ENCODE peak calls at places on chromosome 1, in eight cellular contexts. U, F, G, A, E, M, P and K are unnamed samples.

GRCh38 chr1:184563308-184563707 is 176.5 kb downstream of the C1orf21 start:
- DNase-seq in U (no peak), F (peak; percentile 5), G (no peak), A (peak; percentile 37), E (no peak), M (no peak), P (peak; percentile 66), K (no peak)

GRCh38 chr1:208171615-208172388 is 72.4 kb downstream of the PLXNA2 start:
- DNase-seq in U (no peak), F (no peak), G (no peak), A (peak; percentile 34), E (no peak), M (no peak), P (peak; percentile 36), K (no peak)

GRCh38 chr1:103336376-103336775 is 189.1 kb upstream of the RNPC3 start:
- DNase-seq in U (no peak), F (no peak), G (no peak), A (no peak), E (no peak), M (no peak), P (no peak), K (no peak)

GRCh38 chr1:3312894-3313578 is 141.4 kb upstream of the ARHGEF16 start:
- DNase-seq in U (peak; percentile 81), F (peak; percentile 90), G (no peak), A (peak; percentile 88), E (peak; percentile 9), M (no peak), P (peak; percentile 99), K (peak; percentile 69)

GRCh38 chr1:85449356-85449755 is 15.6 kb downstream of the DDAH1 start:
- DNase-seq in U (no peak), F (no peak), G (no peak), A (no peak), E (no peak), M (no peak), P (no peak), K (no peak)

GRCh38 chr1:30719406-30720270 is 3.7 kb downstream of the MATN1 start:
- DNase-seq in U (no peak), F (peak; percentile 64), G (no peak), A (peak; percentile 80), E (no peak), M (no peak), P (peak; percentile 59), K (peak; percentile 78)

GRCh38 chr1:39230261-39231190 is 26.0 kb downstream of the MACF1 start:
- DNase-seq in U (peak; percentile 19), F (peak; percentile 35), G (no peak), A (peak; percentile 53), E (no peak), M (peak; percentile 54), P (no peak), K (no peak)

GRCh38 chr1:230866171-230866811 is 2.0 kb downstream of the C1orf198 start:
- DNase-seq in U (no peak), F (no peak), G (no peak), A (no peak), E (no peak), M (no peak), P (no peak), K (no peak)

GRCh38 chr1:172781513-172782140 is 122.7 kb downstream of the FASLG start:
- DNase-seq in U (no peak), F (no peak), G (no peak), A (no peak), E (no peak), M (no peak), P (peak; percentile 91), K (no peak)

GRCh38 chr1:197920345-197921117 is 3.4 kb downstream of the LHX9 start:
- DNase-seq in U (no peak), F (no peak), G (no peak), A (no peak), E (no peak), M (no peak), P (no peak), K (no peak)

GRCh38 chr1:67726224-67726623 is 41.2 kb downstream of the GADD45A start:
- DNase-seq in U (no peak), F (no peak), G (no peak), A (no peak), E (no peak), M (no peak), P (no peak), K (no peak)

GRCh38 chr1:43617011-43617410 is 32.9 kb upstream of the KDM4A start:
- DNase-seq in U (no peak), F (no peak), G (no peak), A (no peak), E (no peak), M (no peak), P (no peak), K (peak; percentile 0)

GRCh38 chr1:219434285-219434950 is 178.5 kb downstream of the ZC3H11B start:
- DNase-seq in U (no peak), F (no peak), G (no peak), A (no peak), E (no peak), M (no peak), P (no peak), K (no peak)

GRCh38 chr1:234114648-234115307 is 210.3 kb downstream of the SLC35F3 start:
- DNase-seq in U (peak; percentile 10), F (peak; percentile 12), G (no peak), A (peak; percentile 65), E (no peak), M (no peak), P (peak; percentile 67), K (peak; percentile 19)

GRCh38 chr1:111656093-111657017 is 36.8 kb downstream of the RAP1A start:
- DNase-seq in U (peak; percentile 26), F (peak; percentile 16), G (no peak), A (peak; percentile 81), E (no peak), M (peak; percentile 52), P (peak; percentile 81), K (peak; percentile 59)

GRCh38 chr1:205456868-205457724 is 1.3 kb upstream of the BLACAT1 start:
- DNase-seq in U (no peak), F (no peak), G (no peak), A (no peak), E (no peak), M (no peak), P (no peak), K (no peak)

GRCh38 chr1:203823306-203823705 is 27.9 kb downstream of the ZBED6 start:
- DNase-seq in U (no peak), F (no peak), G (no peak), A (no peak), E (no peak), M (no peak), P (no peak), K (no peak)

GRCh38 chr1:161511018-161511755 is 5.9 kb downstream of the FCGR2A start:
- DNase-seq in U (no peak), F (no peak), G (no peak), A (no peak), E (no peak), M (no peak), P (peak; percentile 26), K (no peak)

GRCh38 chr1:246302671-246303317 is 204.3 kb downstream of the SMYD3 start:
- DNase-seq in U (no peak), F (no peak), G (no peak), A (no peak), E (no peak), M (no peak), P (peak; percentile 39), K (no peak)

GRCh38 chr1:147509786-147510360 is 31.4 kb upstream of the BCL9 start:
- DNase-seq in U (no peak), F (no peak), G (no peak), A (no peak), E (no peak), M (no peak), P (peak; percentile 34), K (no peak)

GRCh38 chr1:185686996-185687778 is 47.0 kb upstream of the HMCN1 start:
- DNase-seq in U (no peak), F (no peak), G (no peak), A (no peak), E (no peak), M (no peak), P (no peak), K (no peak)

GRCh38 chr1:28139033-28139712 is 37.3 kb downstream of the PTAFR start:
- DNase-seq in U (no peak), F (no peak), G (no peak), A (peak; percentile 84), E (no peak), M (peak; percentile 25), P (peak; percentile 67), K (peak; percentile 45)

GRCh38 chr1:26694597-26695416 is 1.0 kb upstream of the ARID1A start:
- DNase-seq in U (peak; percentile 20), F (no peak), G (no peak), A (peak; percentile 41), E (no peak), M (no peak), P (no peak), K (no peak)

GRCh38 chr1:23801876-23802275 is 1.3 kb upstream of the GALE start:
- DNase-seq in U (peak; percentile 11), F (no peak), G (no peak), A (no peak), E (no peak), M (no peak), P (no peak), K (no peak)

GRCh38 chr1:20487236-20487590 is 1.2 kb upstream of the CAMK2N1 start:
- DNase-seq in U (no peak), F (no peak), G (no peak), A (no peak), E (no peak), M (no peak), P (no peak), K (no peak)

GRCh38 chr1:200253774-200254495 is 155.9 kb downstream of the ZNF281 start:
- DNase-seq in U (no peak), F (no peak), G (no peak), A (no peak), E (no peak), M (no peak), P (no peak), K (no peak)

GRCh38 chr1:231691618-231692259 is 65.1 kb downstream of the DISC1 start:
- DNase-seq in U (no peak), F (no peak), G (no peak), A (no peak), E (no peak), M (no peak), P (peak; percentile 78), K (no peak)

GRCh38 chr1:232538224-232538942 is 91.5 kb downstream of the SIPA1L2 start:
- DNase-seq in U (no peak), F (peak; percentile 40), G (no peak), A (no peak), E (no peak), M (no peak), P (peak; percentile 76), K (peak; percentile 63)

GRCh38 chr1:159934136-159935039 is 9.1 kb upstream of the TAGLN2 start:
- DNase-seq in U (no peak), F (no peak), G (no peak), A (no peak), E (no peak), M (no peak), P (no peak), K (no peak)

GRCh38 chr1:67723620-67724019 is 38.6 kb downstream of the GADD45A start:
- DNase-seq in U (no peak), F (no peak), G (no peak), A (no peak), E (no peak), M (no peak), P (peak; percentile 51), K (no peak)

GRCh38 chr1:239635276-239635675 is 248.9 kb downstream of the CHRM3 start:
- DNase-seq in U (no peak), F (no peak), G (no peak), A (no peak), E (no peak), M (no peak), P (no peak), K (no peak)

GRCh38 chr1:64757213-64757612 is 12.3 kb downstream of the RAVER2 start:
- DNase-seq in U (no peak), F (no peak), G (no peak), A (no peak), E (no peak), M (no peak), P (no peak), K (no peak)

GRCh38 chr1:62377043-62377562 is 57.9 kb upstream of the KANK4 start:
- DNase-seq in U (no peak), F (no peak), G (no peak), A (no peak), E (no peak), M (no peak), P (no peak), K (no peak)

GRCh38 chr1:234505774-234506114 is 26.8 kb upstream of the TARBP1 start:
- DNase-seq in U (no peak), F (no peak), G (no peak), A (no peak), E (no peak), M (peak; percentile 70), P (peak; percentile 82), K (no peak)